ENCODE peak calls at places on chromosome 19, in seven cellular contexts. One of them, this sample, is unnamed.
A peak's percentile ranks its signal among the peaks of the same experiment; 100 is the strongest.

GRCh38 chr19:38556521-38557174 is 61.1 kb downstream of the MAP4K1 start:
- DNase-seq in T-helper 2 cell: no peak
- DNase-seq in fibroblast of pulmonary artery: peak; percentile 9
- DNase-seq in body of pancreas: no peak
- DNase-seq in GF-D8: no peak
- DNase-seq in stimulated activated CD8-positive, alpha-beta memory T cell treated with anti-CD3 and anti-CD28 coated beads, Interleukin-12 subunit alpha, Interleukin-12 subunit beta, amount 100 ng/mL, for 4 hours: no peak
- DNase-seq in WTC11: no peak
- DNase-seq in this sample: no peak

GRCh38 chr19:4278010-4278409 is 1.1 kb upstream of the SHD start:
- DNase-seq in T-helper 2 cell: no peak
- DNase-seq in fibroblast of pulmonary artery: no peak
- DNase-seq in body of pancreas: no peak
- DNase-seq in GF-D8: no peak
- DNase-seq in stimulated activated CD8-positive, alpha-beta memory T cell treated with anti-CD3 and anti-CD28 coated beads, Interleukin-12 subunit alpha, Interleukin-12 subunit beta, amount 100 ng/mL, for 4 hours: no peak
- DNase-seq in WTC11: no peak
- DNase-seq in this sample: no peak

GRCh38 chr19:19146865-19147264 is 8.6 kb upstream of the TMEM161A start:
- DNase-seq in T-helper 2 cell: no peak
- DNase-seq in fibroblast of pulmonary artery: no peak
- DNase-seq in body of pancreas: no peak
- DNase-seq in GF-D8: no peak
- DNase-seq in stimulated activated CD8-positive, alpha-beta memory T cell treated with anti-CD3 and anti-CD28 coated beads, Interleukin-12 subunit alpha, Interleukin-12 subunit beta, amount 100 ng/mL, for 4 hours: no peak
- DNase-seq in WTC11: no peak
- DNase-seq in this sample: no peak

GRCh38 chr19:48247212-48247611 is 8.5 kb downstream of the CARD8 start:
- DNase-seq in T-helper 2 cell: no peak
- DNase-seq in fibroblast of pulmonary artery: no peak
- DNase-seq in body of pancreas: no peak
- DNase-seq in GF-D8: no peak
- DNase-seq in stimulated activated CD8-positive, alpha-beta memory T cell treated with anti-CD3 and anti-CD28 coated beads, Interleukin-12 subunit alpha, Interleukin-12 subunit beta, amount 100 ng/mL, for 4 hours: no peak
- DNase-seq in WTC11: no peak
- DNase-seq in this sample: no peak

GRCh38 chr19:45848922-45849321 is 14.0 kb downstream of the SYMPK start:
- DNase-seq in T-helper 2 cell: no peak
- DNase-seq in fibroblast of pulmonary artery: peak; percentile 9
- DNase-seq in body of pancreas: no peak
- DNase-seq in GF-D8: no peak
- DNase-seq in stimulated activated CD8-positive, alpha-beta memory T cell treated with anti-CD3 and anti-CD28 coated beads, Interleukin-12 subunit alpha, Interleukin-12 subunit beta, amount 100 ng/mL, for 4 hours: no peak
- DNase-seq in WTC11: no peak
- DNase-seq in this sample: no peak

GRCh38 chr19:55676384-55676783 is 1.4 kb downstream of the EPN1 start:
- DNase-seq in T-helper 2 cell: no peak
- DNase-seq in fibroblast of pulmonary artery: peak; percentile 31
- DNase-seq in body of pancreas: peak; percentile 93
- DNase-seq in GF-D8: no peak
- DNase-seq in stimulated activated CD8-positive, alpha-beta memory T cell treated with anti-CD3 and anti-CD28 coated beads, Interleukin-12 subunit alpha, Interleukin-12 subunit beta, amount 100 ng/mL, for 4 hours: no peak
- DNase-seq in WTC11: no peak
- DNase-seq in this sample: no peak

GRCh38 chr19:33405491-33406461 is 32.3 kb downstream of the CEBPG start:
- DNase-seq in T-helper 2 cell: no peak
- DNase-seq in fibroblast of pulmonary artery: no peak
- DNase-seq in body of pancreas: no peak
- DNase-seq in GF-D8: no peak
- DNase-seq in stimulated activated CD8-positive, alpha-beta memory T cell treated with anti-CD3 and anti-CD28 coated beads, Interleukin-12 subunit alpha, Interleukin-12 subunit beta, amount 100 ng/mL, for 4 hours: no peak
- DNase-seq in WTC11: no peak
- DNase-seq in this sample: no peak

GRCh38 chr19:4173479-4174211 is 8.7 kb downstream of the SIRT6 start:
- DNase-seq in T-helper 2 cell: no peak
- DNase-seq in fibroblast of pulmonary artery: no peak
- DNase-seq in body of pancreas: no peak
- DNase-seq in GF-D8: no peak
- DNase-seq in stimulated activated CD8-positive, alpha-beta memory T cell treated with anti-CD3 and anti-CD28 coated beads, Interleukin-12 subunit alpha, Interleukin-12 subunit beta, amount 100 ng/mL, for 4 hours: no peak
- DNase-seq in WTC11: no peak
- DNase-seq in this sample: no peak

GRCh38 chr19:3668331-3669133 is 31.7 kb downstream of the PIP5K1C start:
- DNase-seq in T-helper 2 cell: no peak
- DNase-seq in fibroblast of pulmonary artery: peak; percentile 40
- DNase-seq in body of pancreas: no peak
- DNase-seq in GF-D8: no peak
- DNase-seq in stimulated activated CD8-positive, alpha-beta memory T cell treated with anti-CD3 and anti-CD28 coated beads, Interleukin-12 subunit alpha, Interleukin-12 subunit beta, amount 100 ng/mL, for 4 hours: no peak
- DNase-seq in WTC11: no peak
- DNase-seq in this sample: no peak

GRCh38 chr19:19637523-19638251 is 5.8 kb downstream of the GMIP start:
- DNase-seq in T-helper 2 cell: no peak
- DNase-seq in fibroblast of pulmonary artery: no peak
- DNase-seq in body of pancreas: no peak
- DNase-seq in GF-D8: no peak
- DNase-seq in stimulated activated CD8-positive, alpha-beta memory T cell treated with anti-CD3 and anti-CD28 coated beads, Interleukin-12 subunit alpha, Interleukin-12 subunit beta, amount 100 ng/mL, for 4 hours: no peak
- DNase-seq in WTC11: peak; percentile 94
- DNase-seq in this sample: no peak

This sample was measured in CD8-positive, alpha-beta T cell.